ENCODE peak calls at places on chromosomes 12 and 14, in eight cellular contexts. One of them, this sample, is unnamed.

GRCh38 chr14:23727566-23728335 is 91.6 kb downstream of the DHRS2 start:
- DNase-seq in fibroblast of the aortic adventitia: peak
- DNase-seq in fibroblast of lung: peak
- DNase-seq in BJ: no peak
- DNase-seq in MCF 10A: peak
- DNase-seq in ovary: no peak
- DNase-seq in mucosa of descending colon: no peak
- DNase-seq in GM13977: peak
- DNase-seq in this sample: peak

GRCh38 chr12:64184216-64184615 is 37.9 kb downstream of the KICS2 start:
- DNase-seq in fibroblast of the aortic adventitia: no peak
- DNase-seq in fibroblast of lung: no peak
- DNase-seq in BJ: no peak
- DNase-seq in MCF 10A: no peak
- DNase-seq in ovary: no peak
- DNase-seq in mucosa of descending colon: no peak
- DNase-seq in GM13977: no peak
- DNase-seq in this sample: no peak

GRCh38 chr14:30874999-30875787 is 834 bp downstream of the COCH start:
- DNase-seq in fibroblast of the aortic adventitia: no peak
- DNase-seq in fibroblast of lung: no peak
- DNase-seq in BJ: no peak
- DNase-seq in MCF 10A: no peak
- DNase-seq in ovary: no peak
- DNase-seq in mucosa of descending colon: peak
- DNase-seq in GM13977: peak
- DNase-seq in this sample: peak

GRCh38 chr14:105422695-105423487 is 3.3 kb downstream of the MTA1 start:
- DNase-seq in fibroblast of the aortic adventitia: no peak
- DNase-seq in fibroblast of lung: no peak
- DNase-seq in BJ: no peak
- DNase-seq in MCF 10A: no peak
- DNase-seq in ovary: no peak
- DNase-seq in mucosa of descending colon: no peak
- DNase-seq in GM13977: no peak
- DNase-seq in this sample: no peak

GRCh38 chr14:106490442-106490841 is 964.1 kb downstream of the TMEM121 start:
- DNase-seq in fibroblast of the aortic adventitia: no peak
- DNase-seq in fibroblast of lung: no peak
- DNase-seq in BJ: no peak
- DNase-seq in MCF 10A: no peak
- DNase-seq in ovary: no peak
- DNase-seq in mucosa of descending colon: no peak
- DNase-seq in GM13977: no peak
- DNase-seq in this sample: no peak

GRCh38 chr14:85191986-85192385 is 338.0 kb upstream of the FLRT2 start:
- DNase-seq in fibroblast of the aortic adventitia: no peak
- DNase-seq in fibroblast of lung: no peak
- DNase-seq in BJ: no peak
- DNase-seq in MCF 10A: peak
- DNase-seq in ovary: no peak
- DNase-seq in mucosa of descending colon: no peak
- DNase-seq in GM13977: no peak
- DNase-seq in this sample: no peak

GRCh38 chr12:116636636-116637519 is 77.7 kb downstream of the MAP1LC3B2 start:
- DNase-seq in fibroblast of the aortic adventitia: no peak
- DNase-seq in fibroblast of lung: no peak
- DNase-seq in BJ: no peak
- DNase-seq in MCF 10A: no peak
- DNase-seq in ovary: no peak
- DNase-seq in mucosa of descending colon: no peak
- DNase-seq in GM13977: no peak
- DNase-seq in this sample: no peak

GRCh38 chr14:91649930-91650329 is 82.0 kb downstream of the CATSPERB start:
- DNase-seq in fibroblast of the aortic adventitia: peak
- DNase-seq in fibroblast of lung: peak
- DNase-seq in BJ: no peak
- DNase-seq in MCF 10A: peak
- DNase-seq in ovary: no peak
- DNase-seq in mucosa of descending colon: no peak
- DNase-seq in GM13977: peak
- DNase-seq in this sample: peak

GRCh38 chr12:108854453-108855283 is 2.7 kb downstream of the SSH1 start:
- DNase-seq in fibroblast of the aortic adventitia: peak
- DNase-seq in fibroblast of lung: peak
- DNase-seq in BJ: peak
- DNase-seq in MCF 10A: peak
- DNase-seq in ovary: no peak
- DNase-seq in mucosa of descending colon: no peak
- DNase-seq in GM13977: peak
- DNase-seq in this sample: peak

GRCh38 chr12:93145086-93145485 is 216.0 kb upstream of the EEA1 start:
- DNase-seq in fibroblast of the aortic adventitia: no peak
- DNase-seq in fibroblast of lung: no peak
- DNase-seq in BJ: peak
- DNase-seq in MCF 10A: no peak
- DNase-seq in ovary: no peak
- DNase-seq in mucosa of descending colon: no peak
- DNase-seq in GM13977: no peak
- DNase-seq in this sample: no peak

GRCh38 chr14:87065366-87065765 is 927.6 kb downstream of the GALC start:
- DNase-seq in fibroblast of the aortic adventitia: no peak
- DNase-seq in fibroblast of lung: no peak
- DNase-seq in BJ: no peak
- DNase-seq in MCF 10A: no peak
- DNase-seq in ovary: no peak
- DNase-seq in mucosa of descending colon: no peak
- DNase-seq in GM13977: no peak
- DNase-seq in this sample: no peak

GRCh38 chr14:87067597-87067996 is 925.4 kb downstream of the GALC start:
- DNase-seq in fibroblast of the aortic adventitia: no peak
- DNase-seq in fibroblast of lung: no peak
- DNase-seq in BJ: no peak
- DNase-seq in MCF 10A: no peak
- DNase-seq in ovary: no peak
- DNase-seq in mucosa of descending colon: no peak
- DNase-seq in GM13977: no peak
- DNase-seq in this sample: no peak

GRCh38 chr14:87067061-87067460 is 925.9 kb downstream of the GALC start:
- DNase-seq in fibroblast of the aortic adventitia: no peak
- DNase-seq in fibroblast of lung: no peak
- DNase-seq in BJ: no peak
- DNase-seq in MCF 10A: no peak
- DNase-seq in ovary: no peak
- DNase-seq in mucosa of descending colon: no peak
- DNase-seq in GM13977: no peak
- DNase-seq in this sample: no peak

GRCh38 chr14:87063181-87063580 is 929.8 kb downstream of the GALC start:
- DNase-seq in fibroblast of the aortic adventitia: no peak
- DNase-seq in fibroblast of lung: no peak
- DNase-seq in BJ: no peak
- DNase-seq in MCF 10A: peak
- DNase-seq in ovary: no peak
- DNase-seq in mucosa of descending colon: no peak
- DNase-seq in GM13977: no peak
- DNase-seq in this sample: no peak

DNA sequence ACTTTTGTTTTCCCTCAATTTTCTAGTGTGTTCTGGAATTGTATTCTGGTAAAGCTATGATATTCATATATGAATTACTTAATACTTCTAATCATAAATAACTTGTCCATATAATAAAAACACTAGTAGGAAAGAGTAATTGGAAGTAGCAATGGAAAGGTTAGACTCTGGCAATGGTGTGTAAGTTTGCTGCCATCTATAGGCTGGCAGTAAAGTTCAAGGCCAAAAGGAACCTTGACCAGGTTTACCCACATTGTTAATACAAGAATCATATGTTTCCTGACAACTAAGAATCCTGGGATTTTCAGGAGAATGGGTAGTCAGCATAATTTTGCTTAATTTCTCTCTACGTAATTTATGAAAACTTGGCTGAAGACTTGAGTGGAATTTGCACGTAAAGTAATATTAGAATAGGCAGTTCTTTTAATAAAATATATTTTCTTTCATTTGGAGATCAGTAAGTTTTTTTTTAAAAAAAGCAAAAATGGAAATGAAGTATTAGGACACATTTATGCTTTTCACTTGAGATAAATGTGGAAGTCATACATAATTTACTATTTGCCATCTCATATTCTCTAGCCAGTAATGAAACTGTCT is 926.7 kb downstream of the GALC start:
- DNase-seq in fibroblast of the aortic adventitia: peak
- DNase-seq in fibroblast of lung: no peak
- DNase-seq in BJ: no peak
- DNase-seq in MCF 10A: peak
- DNase-seq in ovary: no peak
- DNase-seq in mucosa of descending colon: no peak
- DNase-seq in GM13977: no peak
- DNase-seq in this sample: no peak
- TF ChIP-seq CTCF in fibroblast of the aortic adventitia: peak
- TF ChIP-seq CTCF in fibroblast of lung: peak
- TF ChIP-seq CTCF in BJ: peak
- TF ChIP-seq CTCF in MCF 10A: peak
- TF ChIP-seq CTCF in ovary: no peak
- TF ChIP-seq CTCF in mucosa of descending colon: no peak
- TF ChIP-seq CTCF in GM13977: no peak
- TF ChIP-seq CTCF in this sample: no peak

GRCh38 chr12:38915783-38916182 is 10.4 kb upstream of the CPNE8 start:
- DNase-seq in fibroblast of the aortic adventitia: no peak
- DNase-seq in fibroblast of lung: no peak
- DNase-seq in BJ: no peak
- DNase-seq in MCF 10A: no peak
- DNase-seq in ovary: no peak
- DNase-seq in mucosa of descending colon: no peak
- DNase-seq in GM13977: no peak
- DNase-seq in this sample: no peak

GRCh38 chr12:38912116-38912515 is 6.7 kb upstream of the CPNE8 start:
- DNase-seq in fibroblast of the aortic adventitia: no peak
- DNase-seq in fibroblast of lung: no peak
- DNase-seq in BJ: no peak
- DNase-seq in MCF 10A: no peak
- DNase-seq in ovary: no peak
- DNase-seq in mucosa of descending colon: no peak
- DNase-seq in GM13977: no peak
- DNase-seq in this sample: no peak

GRCh38 chr12:38907171-38907923 is 2.0 kb upstream of the CPNE8 start:
- DNase-seq in fibroblast of the aortic adventitia: no peak
- DNase-seq in fibroblast of lung: no peak
- DNase-seq in BJ: no peak
- DNase-seq in MCF 10A: no peak
- DNase-seq in ovary: no peak
- DNase-seq in mucosa of descending colon: no peak
- DNase-seq in GM13977: peak
- DNase-seq in this sample: peak

GRCh38 chr12:38906482-38907170 is 1.2 kb upstream of the CPNE8 start:
- DNase-seq in fibroblast of the aortic adventitia: peak
- DNase-seq in fibroblast of lung: peak
- DNase-seq in BJ: peak
- DNase-seq in MCF 10A: peak
- DNase-seq in ovary: peak
- DNase-seq in mucosa of descending colon: peak
- DNase-seq in GM13977: peak
- DNase-seq in this sample: peak

GRCh38 chr12:38911611-38912010 is 6.2 kb upstream of the CPNE8 start:
- DNase-seq in fibroblast of the aortic adventitia: no peak
- DNase-seq in fibroblast of lung: no peak
- DNase-seq in BJ: no peak
- DNase-seq in MCF 10A: no peak
- DNase-seq in ovary: no peak
- DNase-seq in mucosa of descending colon: no peak
- DNase-seq in GM13977: peak
- DNase-seq in this sample: no peak
- TF ChIP-seq CTCF in fibroblast of the aortic adventitia: no peak
- TF ChIP-seq CTCF in fibroblast of lung: no peak
- TF ChIP-seq CTCF in BJ: no peak
- TF ChIP-seq CTCF in MCF 10A: no peak
- TF ChIP-seq CTCF in ovary: no peak
- TF ChIP-seq CTCF in mucosa of descending colon: no peak
- TF ChIP-seq CTCF in GM13977: peak
- TF ChIP-seq CTCF in this sample: no peak

GRCh38 chr12:4144676-4145075 is 128.9 kb upstream of the CCND2 start:
- DNase-seq in fibroblast of the aortic adventitia: no peak
- DNase-seq in fibroblast of lung: no peak
- DNase-seq in BJ: no peak
- DNase-seq in MCF 10A: no peak
- DNase-seq in ovary: no peak
- DNase-seq in mucosa of descending colon: no peak
- DNase-seq in GM13977: no peak
- DNase-seq in this sample: no peak

GRCh38 chr12:4140607-4141301 is 132.8 kb upstream of the CCND2 start:
- DNase-seq in fibroblast of the aortic adventitia: no peak
- DNase-seq in fibroblast of lung: no peak
- DNase-seq in BJ: no peak
- DNase-seq in MCF 10A: no peak
- DNase-seq in ovary: no peak
- DNase-seq in mucosa of descending colon: no peak
- DNase-seq in GM13977: no peak
- DNase-seq in this sample: no peak

GRCh38 chr12:4141344-4142270 is 132.0 kb upstream of the CCND2 start:
- DNase-seq in fibroblast of the aortic adventitia: no peak
- DNase-seq in fibroblast of lung: no peak
- DNase-seq in BJ: no peak
- DNase-seq in MCF 10A: no peak
- DNase-seq in ovary: no peak
- DNase-seq in mucosa of descending colon: no peak
- DNase-seq in GM13977: no peak
- DNase-seq in this sample: no peak

GRCh38 chr12:4145990-4146859 is 127.3 kb upstream of the CCND2 start:
- DNase-seq in fibroblast of the aortic adventitia: no peak
- DNase-seq in fibroblast of lung: no peak
- DNase-seq in BJ: no peak
- DNase-seq in MCF 10A: no peak
- DNase-seq in ovary: no peak
- DNase-seq in mucosa of descending colon: no peak
- DNase-seq in GM13977: no peak
- DNase-seq in this sample: peak

DNA sequence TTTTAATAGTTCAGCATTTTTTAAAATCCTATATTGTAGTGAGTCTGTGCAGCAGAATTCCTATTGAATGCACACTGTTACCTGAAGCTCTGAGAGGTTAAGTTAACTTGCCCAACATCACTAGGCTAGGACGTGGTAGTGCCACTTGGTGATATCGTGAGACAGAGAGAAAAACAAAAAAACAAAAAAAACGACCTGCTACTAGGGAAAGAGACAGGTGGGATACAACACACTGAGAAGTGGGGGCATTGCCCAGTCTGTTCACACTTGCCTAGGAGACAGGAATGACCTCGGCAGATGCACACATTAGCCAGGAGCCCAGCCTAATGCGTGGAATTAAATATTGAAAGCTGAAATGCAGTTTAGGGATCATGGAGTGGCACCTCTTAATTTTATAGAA is 129.7 kb upstream of the CCND2 start:
- DNase-seq in fibroblast of the aortic adventitia: no peak
- DNase-seq in fibroblast of lung: no peak
- DNase-seq in BJ: no peak
- DNase-seq in MCF 10A: no peak
- DNase-seq in ovary: no peak
- DNase-seq in mucosa of descending colon: no peak
- DNase-seq in GM13977: no peak
- DNase-seq in this sample: no peak
- TF ChIP-seq CTCF in fibroblast of the aortic adventitia: no peak
- TF ChIP-seq CTCF in fibroblast of lung: no peak
- TF ChIP-seq CTCF in BJ: no peak
- TF ChIP-seq CTCF in MCF 10A: no peak
- TF ChIP-seq CTCF in ovary: no peak
- TF ChIP-seq CTCF in mucosa of descending colon: no peak
- TF ChIP-seq CTCF in GM13977: peak
- TF ChIP-seq CTCF in this sample: no peak

GRCh38 chr12:6788972-6789905 is at the start of gene CD4:
- DNase-seq in fibroblast of the aortic adventitia: no peak
- DNase-seq in fibroblast of lung: no peak
- DNase-seq in BJ: no peak
- DNase-seq in MCF 10A: no peak
- DNase-seq in ovary: no peak
- DNase-seq in mucosa of descending colon: peak
- DNase-seq in GM13977: no peak
- DNase-seq in this sample: no peak
- TF ChIP-seq CTCF in fibroblast of the aortic adventitia: no peak
- TF ChIP-seq CTCF in fibroblast of lung: no peak
- TF ChIP-seq CTCF in BJ: no peak
- TF ChIP-seq CTCF in MCF 10A: no peak
- TF ChIP-seq CTCF in ovary: no peak
- TF ChIP-seq CTCF in mucosa of descending colon: no peak
- TF ChIP-seq CTCF in GM13977: no peak
- TF ChIP-seq CTCF in this sample: no peak